ENCODE peak calls at places on chromosomes 3 and 15, in eight cellular contexts. J is heart left ventricle; W is iPS-NIHi11; X is HL-60; O is LHCN-M2; E is neuronal stem cell; F is NCI-H446; S is stimulated activated CD8-positive, alpha-beta memory T cell treated with anti-CD3 and anti-CD28 coated beads, Interleukin-15, amount 100 ng/mL, for 48 hours. P is an unnamed sample.

GRCh38 chr15:48965972-48966371 is 2.3 kb upstream of the SHC4 start:
- DNase-seq in J (no peak), W (no peak), X (peak), O (peak), E (no peak), F (peak), S (no peak), P (peak)

GRCh38 chr3:28476194-28476593 is 127.6 kb upstream of the AZI2 start:
- DNase-seq in J (no peak), W (peak), X (no peak), O (peak), E (no peak), F (peak), S (no peak), P (peak)

GRCh38 chr3:119343719-119344118 is 49.5 kb downstream of the ARHGAP31 start:
- DNase-seq in J (no peak), W (no peak), X (no peak), O (peak), E (no peak), F (no peak), S (no peak), P (no peak)

GRCh38 chr15:33242669-33243191 is 48.2 kb upstream of the FMN1 start:
- DNase-seq in J (no peak), W (peak), X (no peak), O (peak), E (no peak), F (no peak), S (no peak), P (peak)

GRCh38 chr3:9878700-9879099 is 1.4 kb downstream of the CIDEC start:
- DNase-seq in J (no peak), W (no peak), X (no peak), O (no peak), E (no peak), F (no peak), S (no peak), P (no peak)

GRCh38 chr3:124985358-124985757 is 50.8 kb upstream of the MUC13 start:
- DNase-seq in J (peak), W (no peak), X (no peak), O (peak), E (no peak), F (peak), S (no peak), P (peak)

GRCh38 chr15:29924750-29925149 is 102.5 kb upstream of the TJP1 start:
- DNase-seq in J (peak), W (peak), X (no peak), O (peak), E (peak), F (no peak), S (no peak), P (peak)

GRCh38 chr3:23640472-23641146 is 165.1 kb upstream of the UBE2E1 start:
- DNase-seq in J (no peak), W (no peak), X (no peak), O (no peak), E (no peak), F (no peak), S (no peak), P (no peak)

GRCh38 chr3:71726106-71726505 is 904 bp upstream of the EIF4E3 start:
- DNase-seq in J (no peak), W (no peak), X (peak), O (no peak), E (no peak), F (no peak), S (no peak), P (peak)

P was measured in trophoblast cell.